ENCODE peak calls at places on chromosomes 16 and 17, in eight cellular contexts. R is left lung, P is esophagus squamous epithelium, W is psoas muscle, J is AG10803, Q is brain microvascular endothelial cell, D is ovary, M is body of pancreas. S is an unnamed sample.

GRCh38 chr17:59167571-59168001 is 12.0 kb downstream of the PRR11 start:
- DNase-seq in R (no peak), P (no peak), W (no peak), J (no peak), Q (peak), D (no peak), M (no peak), S (no peak)

GRCh38 chr17:37848690-37849616 is 75.3 kb upstream of the TBC1D3K start:
- DNase-seq in R (no peak), P (no peak), W (no peak), J (peak), Q (peak), D (no peak), M (no peak), S (peak)

GRCh38 chr16:11698271-11698689 is 30.0 kb downstream of the SNN start:
- DNase-seq in R (no peak), P (no peak), W (no peak), J (no peak), Q (peak), D (no peak), M (peak), S (no peak)

GRCh38 chr17:5262417-5262816 is 19.7 kb upstream of the RABEP1 start:
- DNase-seq in R (no peak), P (no peak), W (no peak), J (no peak), Q (no peak), D (no peak), M (no peak), S (no peak)

GRCh38 chr17:44297975-44298374 is 10.4 kb upstream of the RUNDC3A start:
- DNase-seq in R (no peak), P (no peak), W (no peak), J (no peak), Q (no peak), D (no peak), M (no peak), S (no peak)

GRCh38 chr16:14672403-14672971 is 21.6 kb downstream of the PLA2G10 start:
- DNase-seq in R (peak), P (no peak), W (no peak), J (no peak), Q (no peak), D (no peak), M (peak), S (no peak)

GRCh38 chr17:48637323-48638260 is 11.4 kb upstream of the HOXB9 start:
- DNase-seq in R (no peak), P (no peak), W (no peak), J (peak), Q (no peak), D (no peak), M (no peak), S (peak)

GRCh38 chr17:57187391-57187790 is 68.9 kb upstream of the MSI2 start:
- DNase-seq in R (no peak), P (no peak), W (no peak), J (no peak), Q (no peak), D (no peak), M (no peak), S (no peak)

GRCh38 chr16:47612711-47613110 is 151.6 kb downstream of the PHKB start:
- DNase-seq in R (no peak), P (no peak), W (no peak), J (peak), Q (no peak), D (no peak), M (no peak), S (no peak)

GRCh38 chr17:44384281-44384822 is 5.1 kb downstream of the ITGA2B start:
- DNase-seq in R (no peak), P (no peak), W (no peak), J (no peak), Q (no peak), D (no peak), M (no peak), S (no peak)

GRCh38 chr17:12421646-12422306 is 243.9 kb upstream of the MYOCD start:
- DNase-seq in R (no peak), P (no peak), W (no peak), J (no peak), Q (no peak), D (peak), M (no peak), S (no peak)

GRCh38 chr17:42016411-42016831 is 818 bp downstream of the DNAJC7 start:
- DNase-seq in R (no peak), P (no peak), W (no peak), J (peak), Q (no peak), D (no peak), M (no peak), S (no peak)

GRCh38 chr17:34894971-34895370 is 66.3 kb downstream of the CCT6B start:
- DNase-seq in R (no peak), P (no peak), W (no peak), J (no peak), Q (no peak), D (no peak), M (no peak), S (no peak)

GRCh38 chr17:34895388-34895787 is 65.9 kb downstream of the CCT6B start:
- DNase-seq in R (no peak), P (no peak), W (no peak), J (no peak), Q (no peak), D (no peak), M (no peak), S (no peak)

GRCh38 chr17:34892864-34893263 is 68.4 kb downstream of the CCT6B start:
- DNase-seq in R (no peak), P (no peak), W (no peak), J (no peak), Q (no peak), D (no peak), M (no peak), S (no peak)
- TF ChIP-seq CTCF in R (no peak), P (no peak), W (peak), J (peak), Q (peak), D (no peak), M (peak), S (peak)

GRCh38 chr17:79749156-79749815 is 18.5 kb downstream of the ENPP7 start:
- DNase-seq in R (no peak), P (no peak), W (no peak), J (peak), Q (peak), D (no peak), M (no peak), S (peak)

GRCh38 chr17:79749958-79750357 is 19.2 kb downstream of the ENPP7 start:
- DNase-seq in R (no peak), P (no peak), W (no peak), J (no peak), Q (no peak), D (no peak), M (no peak), S (no peak)

GRCh38 chr17:79747508-79748295 is 17.0 kb downstream of the ENPP7 start:
- DNase-seq in R (no peak), P (no peak), W (no peak), J (no peak), Q (no peak), D (no peak), M (no peak), S (no peak)

GRCh38 chr17:79746955-79747507 is 16.3 kb downstream of the ENPP7 start:
- DNase-seq in R (no peak), P (no peak), W (no peak), J (no peak), Q (no peak), D (no peak), M (no peak), S (no peak)

GRCh38 chr17:79748296-79749099 is 17.8 kb downstream of the ENPP7 start:
- DNase-seq in R (no peak), P (no peak), W (no peak), J (no peak), Q (no peak), D (no peak), M (no peak), S (no peak)
- H3K4me3 ChIP-seq in R (no peak), P (no peak), W (no peak), J (no peak), Q (no peak), D (no peak), M (no peak), S (no peak)

GRCh38 chr17:73784015-73784603 is 139.9 kb upstream of the SDK2 start:
- DNase-seq in R (no peak), P (no peak), W (no peak), J (no peak), Q (no peak), D (no peak), M (no peak), S (no peak)

GRCh38 chr17:73782231-73782630 is 138.0 kb upstream of the SDK2 start:
- DNase-seq in R (no peak), P (no peak), W (no peak), J (no peak), Q (no peak), D (no peak), M (no peak), S (no peak)

GRCh38 chr17:73783382-73783766 is 139.1 kb upstream of the SDK2 start:
- DNase-seq in R (no peak), P (no peak), W (no peak), J (no peak), Q (no peak), D (no peak), M (no peak), S (no peak)

GRCh38 chr17:73785466-73785865 is 141.2 kb upstream of the SDK2 start:
- DNase-seq in R (no peak), P (no peak), W (no peak), J (no peak), Q (no peak), D (no peak), M (no peak), S (no peak)

GRCh38 chr17:73782641-73783381 is 138.6 kb upstream of the SDK2 start:
- DNase-seq in R (no peak), P (no peak), W (no peak), J (no peak), Q (no peak), D (no peak), M (no peak), S (no peak)
- TF ChIP-seq CTCF in R (no peak), P (peak), W (no peak), J (no peak), Q (no peak), D (no peak), M (no peak), S (no peak)

GRCh38 chr17:50561796-50562195 is 1.3 kb downstream of the CACNA1G start:
- DNase-seq in R (no peak), P (no peak), W (no peak), J (no peak), Q (no peak), D (no peak), M (no peak), S (no peak)
- H3K4me3 ChIP-seq in R (no peak), P (peak), W (no peak), J (peak), Q (no peak), D (peak), M (no peak), S (no peak)

GRCh38 chr16:27995378-27995777 is 68.1 kb downstream of the GSG1L start:
- DNase-seq in R (no peak), P (no peak), W (no peak), J (no peak), Q (no peak), D (no peak), M (no peak), S (no peak)
- TF ChIP-seq CTCF in R (no peak), P (no peak), W (no peak), J (no peak), Q (no peak), D (no peak), M (no peak), S (no peak)

GRCh38 chr16:74448990-74449389 is 27.7 kb upstream of the CLEC18B start:
- DNase-seq in R (peak), P (no peak), W (peak), J (peak), Q (peak), D (peak), M (peak), S (peak)
- H3K4me3 ChIP-seq in R (no peak), P (no peak), W (no peak), J (no peak), Q (no peak), D (no peak), M (no peak), S (no peak)

GRCh38 chr16:56269824-56270684 is 78.8 kb downstream of the GNAO1 start:
- DNase-seq in R (no peak), P (no peak), W (no peak), J (peak), Q (peak), D (no peak), M (peak), S (peak)
- TF ChIP-seq CTCF in R (no peak), P (no peak), W (no peak), J (peak), Q (peak), D (no peak), M (no peak), S (peak)